ENCODE peak calls at places on chromosomes 7 and 10, in ten cellular contexts. N is esophagus squamous epithelium; T is psoas muscle; R is iPS DF 6.9; B is A673; C is cardiac muscle cell; A is HCT116; X is CD4-positive, alpha-beta T cell; O is pancreas; Y is right lobe of liver. J is an unnamed sample.

GRCh38 chr10:59388577-59388976 is 26.2 kb upstream of the FAM13C start:
- DNase-seq in N (no peak), T (no peak), R (no peak), B (no peak), C (no peak), A (no peak), X (no peak), O (no peak), Y (no peak), J (no peak)

GRCh38 chr10:119449760-119450461 is 92.6 kb downstream of the RGS10 start:
- DNase-seq in N (no peak), T (peak; percentile 90), R (no peak), B (peak; percentile 83), C (peak; percentile 95), A (no peak), X (no peak), O (no peak), Y (no peak), J (no peak)

GRCh38 chr10:59820471-59820870 is 67.2 kb upstream of the MRLN start:
- DNase-seq in N (no peak), T (no peak), R (no peak), B (no peak), C (no peak), A (no peak), X (no peak), O (no peak), Y (no peak), J (no peak)

GRCh38 chr10:124725171-124725631 is 19.0 kb downstream of the FAM53B start:
- DNase-seq in N (no peak), T (no peak), R (no peak), B (no peak), C (no peak), A (no peak), X (no peak), O (no peak), Y (peak; percentile 34), J (no peak)

GRCh38 chr10:12564173-12564572 is 214.8 kb downstream of the CAMK1D start:
- DNase-seq in N (no peak), T (no peak), R (no peak), B (peak; percentile 39), C (peak; percentile 8), A (no peak), X (no peak), O (no peak), Y (no peak), J (no peak)

GRCh38 chr7:597348-598178 is 77.9 kb upstream of the PDGFA start:
- DNase-seq in N (no peak), T (peak; percentile 31), R (no peak), B (no peak), C (no peak), A (no peak), X (no peak), O (no peak), Y (peak; percentile 37), J (no peak)

GRCh38 chr7:12031638-12032037 is 179.5 kb upstream of the TMEM106B start:
- DNase-seq in N (no peak), T (no peak), R (peak; percentile 31), B (peak; percentile 69), C (peak; percentile 57), A (peak; percentile 36), X (no peak), O (no peak), Y (no peak), J (no peak)

GRCh38 chr7:28165971-28166955 is 14.3 kb downstream of the JAZF1 start:
- DNase-seq in N (no peak), T (no peak), R (no peak), B (no peak), C (peak; percentile 79), A (no peak), X (no peak), O (no peak), Y (no peak), J (no peak)

GRCh38 chr7:30028749-30029635 is 780 bp downstream of the PLEKHA8 start:
- DNase-seq in N (no peak), T (peak; percentile 75), R (no peak), B (peak; percentile 62), C (peak; percentile 43), A (peak; percentile 12), X (no peak), O (no peak), Y (no peak), J (no peak)

GRCh38 chr7:44289341-44290249 is 35.8 kb downstream of the CAMK2B start:
- DNase-seq in N (no peak), T (peak; percentile 46), R (no peak), B (no peak), C (peak; percentile 43), A (no peak), X (no peak), O (no peak), Y (peak; percentile 29), J (no peak)

GRCh38 chr10:86836044-86836443 is 79.6 kb downstream of the BMPR1A start:
- DNase-seq in N (no peak), T (no peak), R (no peak), B (no peak), C (no peak), A (no peak), X (no peak), O (no peak), Y (no peak), J (no peak)

GRCh38 chr10:31615129-31615528 is 296.1 kb downstream of the ZEB1 start:
- DNase-seq in N (no peak), T (no peak), R (no peak), B (no peak), C (no peak), A (no peak), X (no peak), O (no peak), Y (no peak), J (no peak)
- H3K9me3 ChIP-seq in N (no peaks in the 10 kb centered on the region), T (no peaks in the 10 kb centered on the region), R (no peaks in the 10 kb centered on the region), B (no peaks in the 10 kb centered on the region), C (no peaks in the 10 kb centered on the region), A (no peaks in the 10 kb centered on the region), X (no peaks in the 10 kb centered on the region), O (no peaks in the 10 kb centered on the region), Y (no peaks in the 10 kb centered on the region), J (no peaks in the 10 kb centered on the region)

GRCh38 chr7:154674191-154674590 is 328.7 kb downstream of the PAXIP1 start:
- DNase-seq in N (no peak), T (no peak), R (no peak), B (no peak), C (no peak), A (no peak), X (no peak), O (no peak), Y (no peak), J (no peak)

GRCh38 chr7:154672659-154673415 is 330.1 kb downstream of the PAXIP1 start:
- DNase-seq in N (no peak), T (no peak), R (no peak), B (no peak), C (no peak), A (no peak), X (no peak), O (no peak), Y (no peak), J (no peak)

GRCh38 chr7:154677454-154677853 is 325.5 kb downstream of the PAXIP1 start:
- DNase-seq in N (no peak), T (no peak), R (no peak), B (no peak), C (no peak), A (no peak), X (no peak), O (no peak), Y (no peak), J (no peak)

GRCh38 chr7:154676422-154677073 is 326.4 kb downstream of the PAXIP1 start:
- DNase-seq in N (no peak), T (no peak), R (no peak), B (no peak), C (no peak), A (no peak), X (no peak), O (peak; percentile 53), Y (no peak), J (no peak)

DNA sequence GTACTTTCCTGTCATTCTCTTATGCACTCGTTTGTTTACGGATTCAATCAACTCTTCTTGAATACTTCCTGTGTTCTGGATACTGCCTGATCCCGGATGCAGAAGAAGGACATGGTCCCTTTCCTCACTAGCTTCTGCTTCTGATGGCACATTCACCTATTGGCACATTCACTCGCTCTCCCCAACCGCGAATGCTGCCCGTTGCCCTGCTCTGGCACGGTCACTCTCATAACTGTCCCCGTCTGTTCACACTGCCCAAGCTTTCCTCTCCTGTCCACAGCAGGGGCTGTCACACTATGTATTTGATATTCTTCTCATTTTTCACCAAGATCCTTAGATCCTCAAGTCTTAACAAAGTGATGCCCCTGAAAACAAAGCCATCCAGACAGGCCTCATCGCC is 327.4 kb downstream of the PAXIP1 start:
- DNase-seq in N (no peak), T (no peak), R (no peak), B (no peak), C (no peak), A (no peak), X (no peak), O (no peak), Y (no peak), J (no peak)
- H3K9me3 ChIP-seq in N (peaks cover 12% of the 10 kb centered on the region), T (no peaks in the 10 kb centered on the region), R (no peaks in the 10 kb centered on the region), B (no peaks in the 10 kb centered on the region), C (no peaks in the 10 kb centered on the region), A (no peaks in the 10 kb centered on the region), X (no peaks in the 10 kb centered on the region), O (no peaks in the 10 kb centered on the region), Y (no peaks in the 10 kb centered on the region), J (no peaks in the 10 kb centered on the region)

DNA sequence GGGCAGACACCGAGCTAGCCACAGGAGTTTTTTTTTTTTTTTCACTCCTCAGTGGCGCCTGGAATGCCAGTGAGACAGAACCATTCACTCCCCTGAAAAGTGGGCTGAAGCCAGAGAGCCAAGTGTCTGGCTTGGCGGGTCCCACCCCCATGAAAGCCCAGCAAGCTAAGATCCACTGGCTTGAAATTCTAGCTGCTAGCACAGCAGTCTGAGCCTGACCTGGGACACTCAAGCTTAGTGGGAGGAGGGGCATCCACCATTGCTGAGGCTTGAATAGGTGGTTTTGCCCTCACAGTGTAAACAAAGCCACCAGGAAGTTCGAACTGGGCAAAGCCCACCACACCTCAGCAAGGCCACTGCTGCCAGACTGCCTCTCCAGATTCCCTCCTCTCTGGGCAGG is 144.5 kb downstream of the LRMDA start:
- DNase-seq in N (no peak), T (no peak), R (no peak), B (no peak), C (no peak), A (no peak), X (no peak), O (no peak), Y (no peak), J (no peak)
- H3K9me3 ChIP-seq in N (peaks cover 53% of the 10 kb centered on the region), T (peaks cover 28% of the 10 kb centered on the region), R (no peaks in the 10 kb centered on the region), B (peaks cover 13% of the 10 kb centered on the region), C (peaks cover 3% of the 10 kb centered on the region), A (peaks cover 7% of the 10 kb centered on the region), X (peaks cover 10% of the 10 kb centered on the region), O (no peaks in the 10 kb centered on the region), Y (no peaks in the 10 kb centered on the region), J (no peaks in the 10 kb centered on the region)

DNA sequence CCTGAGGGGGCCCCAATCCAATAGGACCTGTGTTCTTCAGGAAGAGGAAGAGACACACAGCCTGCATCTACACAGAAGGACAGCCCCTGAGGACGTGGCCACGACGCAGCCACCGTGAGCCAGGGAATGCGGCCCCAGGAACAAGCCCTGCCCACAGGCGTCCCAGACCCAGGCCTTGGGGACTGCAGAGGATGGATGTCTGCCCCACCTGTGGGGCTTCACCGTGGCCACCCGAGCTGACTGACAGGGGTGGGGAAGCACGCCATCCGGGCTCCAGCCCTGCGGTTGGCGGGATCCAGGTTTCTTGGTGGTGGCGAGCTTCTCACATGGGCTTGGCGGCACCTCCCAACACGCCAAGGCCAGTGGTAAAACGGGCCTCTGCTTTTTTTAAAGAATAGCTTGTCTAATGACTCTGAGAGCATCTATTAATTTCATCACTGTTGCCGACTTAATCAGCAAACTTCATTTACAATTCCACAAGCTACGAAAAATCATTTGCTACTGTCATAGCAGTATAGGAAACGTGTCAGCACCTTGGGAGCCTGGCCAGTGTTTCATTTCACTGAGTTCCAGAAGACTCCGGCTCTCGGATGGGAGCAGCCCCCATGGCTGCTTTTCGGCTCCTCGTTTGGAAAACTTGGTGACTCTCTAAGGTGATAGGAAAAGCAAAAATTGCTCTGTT is 584.0 kb downstream of the PTPRN2 start:
- DNase-seq in N (no peak), T (no peak), R (no peak), B (no peak), C (no peak), A (no peak), X (no peak), O (no peak), Y (no peak), J (no peak)
- H3K9me3 ChIP-seq in N (no peaks in the 10 kb centered on the region), T (no peaks in the 10 kb centered on the region), R (peaks cover 26% of the 10 kb centered on the region), B (peaks cover 4% of the 10 kb centered on the region), C (no peaks in the 10 kb centered on the region), A (no peaks in the 10 kb centered on the region), X (no peaks in the 10 kb centered on the region), O (no peaks in the 10 kb centered on the region), Y (no peaks in the 10 kb centered on the region), J (no peaks in the 10 kb centered on the region)

J was measured in SK-N-MC.